ENCODE peak calls at places on chromosome 13, in four cellular contexts. R, T, I and E are unnamed samples. For H3K9me3, the result is how much of the 10 kb centered on the place peaks cover.

GRCh38 chr13:82634946-82635345 is 1247.3 kb downstream of the SLITRK1 start:
- DNase-seq in R (no peak), T (no peak), I (peak), E (no peak)

GRCh38 chr13:39820606-39821005 is 165.1 kb downstream of the COG6 start:
- DNase-seq in R (peak), T (no peak), I (no peak), E (no peak)

GRCh38 chr13:64782459-64782858 is 2447.7 kb downstream of the PCDH9 start:
- DNase-seq in R (no peak), T (no peak), I (no peak), E (no peak)

GRCh38 chr13:97264663-97265062 is 42.5 kb downstream of the MBNL2 start:
- DNase-seq in R (no peak), T (no peak), I (no peak), E (no peak)

GRCh38 chr13:23615677-23616076 is 45.5 kb downstream of the TNFRSF19 start:
- DNase-seq in R (peak), T (no peak), I (no peak), E (no peak)

GRCh38 chr13:59016250-59016649 is 1147.5 kb downstream of the DIAPH3 start:
- DNase-seq in R (no peak), T (no peak), I (no peak), E (no peak)

GRCh38 chr13:77306458-77306857 is 20.4 kb downstream of the MYCBP2 start:
- DNase-seq in R (no peak), T (no peak), I (no peak), E (no peak)

GRCh38 chr13:42750858-42751257 is 30.5 kb upstream of the FAM216B start:
- DNase-seq in R (no peak), T (no peak), I (no peak), E (no peak)

GRCh38 chr13:76965759-76966421 is 17.6 kb downstream of the ACOD1 start:
- DNase-seq in R (no peak), T (peak), I (peak), E (no peak)

GRCh38 chr13:49627831-49628652 is at the start of gene ARL11:
- DNase-seq in R (peak), T (peak), I (no peak), E (peak)

GRCh38 chr13:111013196-111013595 is 98.3 kb upstream of the ANKRD10 start:
- DNase-seq in R (no peak), T (no peak), I (no peak), E (no peak)

GRCh38 chr13:79485014-79485441 is 4.1 kb downstream of the NDFIP2 start:
- DNase-seq in R (no peak), T (peak), I (peak), E (no peak)

GRCh38 chr13:27960362-27961226 is 8.5 kb downstream of the CDX2 start:
- DNase-seq in R (peak), T (peak), I (peak), E (no peak)

GRCh38 chr13:24675806-24676570 is 4.2 kb upstream of the ATP12A start:
- DNase-seq in R (no peak), T (no peak), I (no peak), E (no peak)

GRCh38 chr13:45074721-45075120 is 45.6 kb upstream of the GTF2F2 start:
- DNase-seq in R (no peak), T (no peak), I (no peak), E (no peak)

GRCh38 chr13:18959229-18959628 is 222.4 kb downstream of the TUBA3C start:
- DNase-seq in R (no peak), T (no peak), I (no peak), E (no peak)
- H3K9me3 ChIP-seq in R (under half), T (under half), I (under half), E (half or more)

GRCh38 chr13:25840261-25840660 is 211.6 kb downstream of the SHISA2 start:
- DNase-seq in R (no peak), T (no peak), I (no peak), E (no peak)
- H3K4me2 ChIP-seq in R (no peak), T (no peak), I (no peak), E (no peak)

GRCh38 chr13:112251930-112252585 is 124.1 kb upstream of the SPACA7 start:
- DNase-seq in R (no peak), T (no peak), I (no peak), E (no peak)

GRCh38 chr13:112253631-112254030 is 122.5 kb upstream of the SPACA7 start:
- DNase-seq in R (no peak), T (no peak), I (no peak), E (no peak)

GRCh38 chr13:112254061-112254818 is 121.9 kb upstream of the SPACA7 start:
- DNase-seq in R (no peak), T (no peak), I (no peak), E (no peak)

GRCh38 chr13:112254900-112255299 is 121.3 kb upstream of the SPACA7 start:
- DNase-seq in R (no peak), T (no peak), I (no peak), E (no peak)

DNA sequence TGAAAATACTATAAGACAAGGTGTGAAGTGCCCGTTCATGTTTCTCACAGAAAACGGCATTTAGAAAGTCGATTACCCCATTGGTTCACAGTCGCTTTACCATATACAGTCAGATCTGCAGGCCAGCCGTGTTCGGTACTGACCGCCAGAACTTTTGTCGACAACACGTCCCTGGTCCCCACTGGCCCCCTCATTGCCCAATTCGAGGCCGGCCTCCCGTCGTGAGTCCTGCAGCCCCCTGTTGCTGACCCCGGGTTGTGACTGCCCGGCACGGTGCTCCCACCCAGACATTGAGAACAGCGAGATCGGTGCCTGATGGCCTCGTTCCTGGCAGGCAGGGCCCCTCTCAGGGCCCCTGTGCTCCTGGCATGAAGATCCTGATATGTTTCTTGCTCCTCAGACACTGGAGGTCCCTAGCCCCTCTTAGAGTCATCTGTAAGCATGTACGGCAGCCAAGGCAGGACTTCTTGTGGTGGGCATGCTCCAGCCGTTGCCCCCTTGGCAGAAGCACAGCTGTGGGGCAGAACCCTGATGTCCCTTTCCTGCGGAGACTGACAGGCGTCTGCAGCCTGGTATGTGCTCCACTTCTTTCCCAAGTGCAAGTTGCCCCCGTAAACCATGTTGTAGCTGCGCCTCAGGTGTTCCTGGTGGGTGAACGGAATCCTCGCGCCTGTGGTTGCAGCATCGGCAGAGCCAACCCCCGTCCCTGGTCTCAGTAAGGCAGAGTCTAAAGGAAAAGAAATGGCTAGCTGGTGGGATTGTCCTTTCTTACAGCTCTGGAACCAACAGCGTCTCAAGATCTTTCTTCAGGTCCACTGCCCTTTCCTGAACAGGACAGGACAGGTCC is 123.2 kb upstream of the SPACA7 start:
- DNase-seq in R (no peak), T (no peak), I (no peak), E (no peak)
- H3K9me3 ChIP-seq in R (under half), T (under half), I (under half), E (under half)

GRCh38 chr13:50829226-50829625 is 14.3 kb downstream of the DLEU7 start:
- DNase-seq in R (no peak), T (no peak), I (no peak), E (no peak)

GRCh38 chr13:50826035-50826434 is 17.5 kb downstream of the DLEU7 start:
- DNase-seq in R (no peak), T (no peak), I (no peak), E (no peak)

GRCh38 chr13:50829896-50830295 is 13.6 kb downstream of the DLEU7 start:
- DNase-seq in R (no peak), T (no peak), I (peak), E (no peak)

DNA sequence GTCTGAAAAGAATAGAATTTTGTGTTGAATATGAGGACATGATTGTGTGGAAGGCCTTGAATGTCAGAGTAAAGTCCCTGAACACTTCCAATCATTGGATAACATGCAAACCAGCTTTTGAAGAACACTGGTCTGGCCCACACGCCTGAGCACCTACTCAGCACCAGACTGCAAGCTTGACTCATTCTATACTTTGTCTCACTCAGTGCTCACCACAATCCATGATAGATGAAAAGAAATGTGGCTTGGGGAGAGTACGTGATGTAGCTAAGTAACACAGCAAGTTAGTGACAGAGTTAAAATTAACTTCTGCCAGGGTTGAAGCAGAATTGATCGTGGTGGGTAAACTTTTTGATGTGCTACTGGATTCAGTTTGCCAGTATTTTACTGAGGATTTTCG is 12.0 kb downstream of the DLEU7 start:
- DNase-seq in R (no peak), T (no peak), I (no peak), E (no peak)
- H3K4me2 ChIP-seq in R (no peak), T (no peak), I (no peak), E (no peak)

GRCh38 chr13:19161308-19161707 is 20.3 kb downstream of the TUBA3C start:
- DNase-seq in R (no peak), T (no peak), I (no peak), E (no peak)
- H3K9me3 ChIP-seq in R (under half), T (under half), I (under half), E (under half)